ENCODE peak calls at places on chromosomes 6 and 20, in eight cellular contexts. C, Q, M, O, Z, L, V and K are unnamed samples.

GRCh38 chr6:167934426-167934864 is 63.0 kb upstream of the KIF25 start:
- DNase-seq in M (no peak), Q (peak; percentile 58), L (no peak), V (no peak), Z (no peak), C (no peak), O (no peak), K (no peak)

GRCh38 chr6:33628401-33628964 is 7.4 kb downstream of the ITPR3 start:
- DNase-seq in Z (no peak), C (peak; percentile 86), Q (no peak), V (no peak), M (peak; percentile 85), O (no peak), L (peak; percentile 20), K (no peak)

GRCh38 chr6:24228681-24229255 is 102.8 kb downstream of the NRSN1 start:
- DNase-seq in V (no peak), Q (no peak), L (peak; percentile 84), Z (no peak), C (no peak), M (no peak), O (no peak), K (no peak)

GRCh38 chr6:79369026-79369425 is 134.5 kb upstream of the HMGN3 start:
- DNase-seq in V (no peak), L (no peak), Z (no peak), Q (no peak), O (no peak), M (no peak), C (no peak), K (no peak)

GRCh38 chr6:159945801-159946392 is 23.0 kb upstream of the IGF2R start:
- DNase-seq in C (no peak), V (no peak), O (no peak), Z (no peak), L (no peak), M (no peak), Q (no peak), K (no peak)

GRCh38 chr6:158514176-158514575 is 45.7 kb upstream of the TMEM181 start:
- DNase-seq in C (no peak), O (no peak), V (no peak), Q (no peak), M (no peak), Z (no peak), L (no peak), K (no peak)

GRCh38 chr20:10090588-10091166 is 55.9 kb downstream of the ANKEF1 start:
- DNase-seq in O (peak; percentile 38), V (peak; percentile 81), C (peak; percentile 50), Z (peak; percentile 75), L (peak; percentile 75), M (peak; percentile 49), Q (peak; percentile 75), K (peak; percentile 84)

GRCh38 chr6:24951831-24952299 is 16.1 kb upstream of the RIPOR2 start:
- DNase-seq in L (no peak), M (no peak), O (no peak), C (no peak), Z (no peak), V (no peak), Q (no peak), K (no peak)

GRCh38 chr6:126280287-126280686 is 59.6 kb upstream of the CENPW start:
- DNase-seq in Q (no peak), O (no peak), V (no peak), Z (no peak), C (no peak), M (no peak), L (no peak), K (no peak)
- TF ChIP-seq EZH2phosphoT487 in Q (no peak), O (no peak), V (no peak), Z (no peak), C (no peak), M (no peak), L (no peak), K (no peak)

GRCh38 chr20:13012886-13013285 is 4.1 kb downstream of the SPTLC3 start:
- DNase-seq in L (no peak), O (no peak), V (no peak), Q (no peak), M (no peak), C (no peak), Z (peak; percentile 69), K (peak; percentile 50)

GRCh38 chr20:13006825-13007224 is 1.9 kb upstream of the SPTLC3 start:
- DNase-seq in Q (no peak), M (no peak), L (peak; percentile 71), Z (no peak), C (no peak), O (no peak), V (peak; percentile 95), K (no peak)

GRCh38 chr20:13008761-13009681 is at the start of gene SPTLC3:
- DNase-seq in O (no peak), Q (peak; percentile 77), M (peak; percentile 2), C (no peak), Z (peak; percentile 46), V (peak; percentile 81), L (peak; percentile 53), K (peak; percentile 53)

GRCh38 chr20:13007596-13007995 is 1.2 kb upstream of the SPTLC3 start:
- DNase-seq in V (no peak), C (no peak), O (no peak), Z (no peak), L (no peak), Q (no peak), M (no peak), K (no peak)

GRCh38 chr20:13009682-13010406 is 1.1 kb downstream of the SPTLC3 start:
- DNase-seq in Q (peak; percentile 59), C (peak; percentile 80), M (peak; percentile 71), O (no peak), V (peak; percentile 86), Z (no peak), L (peak; percentile 94), K (no peak)
- TF ChIP-seq EZH2phosphoT487 in Q (no peak), C (no peak), M (no peak), O (no peak), V (no peak), Z (no peak), L (no peak), K (no peak)

DNA sequence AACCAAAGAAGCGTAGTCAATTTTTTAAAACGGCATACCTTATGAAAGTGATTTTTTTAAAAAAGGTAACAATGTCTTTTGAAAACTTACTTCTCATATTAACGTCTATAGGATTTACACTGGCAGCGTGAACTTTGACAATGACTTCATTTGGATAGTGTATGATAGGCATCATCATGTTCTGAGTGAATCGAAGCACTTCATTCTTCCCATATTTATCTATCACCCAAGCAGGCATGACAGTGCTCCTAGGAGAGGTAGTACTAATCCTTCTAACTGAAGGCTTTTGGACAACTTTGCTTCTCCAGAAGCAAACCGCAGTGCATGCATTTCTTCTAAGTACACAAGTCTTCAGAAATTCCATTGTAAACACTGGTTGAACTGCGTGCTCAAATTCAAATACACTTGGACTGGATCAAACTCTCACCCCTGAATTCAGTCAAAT is 618 bp downstream of the RTN4IP1 start:
- DNase-seq in V (peak; percentile 22), C (no peak), Q (peak; percentile 17), M (no peak), L (no peak), Z (peak; percentile 18), O (no peak), K (no peak)
- TF ChIP-seq EZH2phosphoT487 in V (no peak), C (no peak), Q (no peak), M (no peak), L (no peak), Z (no peak), O (no peak), K (no peak)

DNA sequence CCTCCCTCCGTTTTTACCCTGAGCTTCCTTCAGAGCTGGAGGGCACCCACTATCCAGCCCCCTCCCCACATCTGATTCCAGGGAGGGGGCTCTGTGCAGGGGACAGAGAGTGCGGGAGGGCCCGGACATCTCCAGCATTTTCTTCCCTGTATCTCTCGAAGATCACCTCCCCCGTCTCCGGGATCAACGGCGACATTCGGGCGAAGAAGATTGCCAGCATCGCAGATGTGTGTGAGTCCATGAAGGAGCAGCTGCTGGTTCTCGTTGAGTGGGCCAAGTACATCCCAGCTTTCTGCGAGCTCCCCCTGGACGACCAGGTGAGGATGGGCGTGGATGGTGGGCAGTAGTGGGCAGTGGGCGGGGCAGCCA is 58.8 kb downstream of the HNF4A start:
- DNase-seq in M (no peak), O (no peak), Q (no peak), Z (no peak), C (no peak), L (no peak), V (no peak), K (no peak)
- TF ChIP-seq EZH2phosphoT487 in M (no peak), O (no peak), Q (no peak), Z (no peak), C (no peak), L (no peak), V (no peak), K (no peak)

GRCh38 chr20:54002741-54003140 is 67.7 kb downstream of the BCAS1 start:
- DNase-seq in M (no peak), V (no peak), C (no peak), Q (no peak), Z (no peak), L (no peak), O (no peak), K (no peak)

GRCh38 chr20:54000914-54001313 is 69.5 kb downstream of the BCAS1 start:
- DNase-seq in Z (no peak), C (no peak), O (no peak), V (no peak), Q (no peak), M (no peak), L (no peak), K (no peak)

GRCh38 chr20:54005524-54005923 is 64.9 kb downstream of the BCAS1 start:
- DNase-seq in Q (no peak), L (no peak), C (no peak), M (no peak), V (no peak), O (no peak), Z (no peak), K (no peak)

GRCh38 chr20:54002056-54002575 is 68.3 kb downstream of the BCAS1 start:
- DNase-seq in Z (no peak), C (no peak), V (no peak), O (no peak), Q (no peak), L (no peak), M (no peak), K (no peak)

GRCh38 chr20:54004397-54004940 is 65.9 kb downstream of the BCAS1 start:
- DNase-seq in L (no peak), Z (no peak), M (no peak), V (no peak), Q (no peak), C (peak; percentile 89), O (no peak), K (no peak)
- TF ChIP-seq EZH2phosphoT487 in L (no peak), Z (no peak), M (no peak), V (no peak), Q (no peak), C (no peak), O (no peak), K (no peak)